ENCODE peak calls at places on chromosomes 13 and 19, in ten cellular contexts. R, P, K, M, H, X, C, A, T and O are unnamed samples.

GRCh38 chr13:98476538-98476966 is 100.4 kb downstream of the STK24 start:
- DNase-seq in R (peak; percentile 73), P (peak; percentile 45), K (peak; percentile 46), M (peak; percentile 90), H (peak; percentile 83), X (no peak), C (peak; percentile 79), A (no peak), T (no peak), O (peak; percentile 56)

GRCh38 chr13:44004881-44005280 is 125.2 kb downstream of the LACC1 start:
- DNase-seq in R (no peak), P (no peak), K (no peak), M (peak; percentile 75), H (no peak), X (no peak), C (no peak), A (no peak), T (no peak), O (no peak)

GRCh38 chr19:31145021-31145420 is 204.2 kb downstream of the TSHZ3 start:
- DNase-seq in R (no peak), P (no peak), K (no peak), M (no peak), H (no peak), X (no peak), C (no peak), A (no peak), T (no peak), O (no peak)

GRCh38 chr19:29415507-29415906 is 110.3 kb upstream of the VSTM2B start:
- DNase-seq in R (no peak), P (no peak), K (no peak), M (no peak), H (no peak), X (no peak), C (peak; percentile 7), A (no peak), T (no peak), O (no peak)

GRCh38 chr19:16019691-16020448 is 56.4 kb upstream of the TPM4 start:
- DNase-seq in R (no peak), P (no peak), K (no peak), M (no peak), H (peak; percentile 63), X (no peak), C (no peak), A (no peak), T (no peak), O (no peak)

GRCh38 chr19:40717880-40718773 is 1.2 kb downstream of the ITPKC start:
- DNase-seq in R (no peak), P (no peak), K (peak; percentile 63), M (peak; percentile 52), H (no peak), X (no peak), C (no peak), A (peak; percentile 6), T (no peak), O (peak; percentile 68)

GRCh38 chr19:17073869-17074627 is 1.2 kb downstream of the HAUS8 start:
- DNase-seq in R (no peak), P (no peak), K (no peak), M (no peak), H (no peak), X (no peak), C (no peak), A (no peak), T (no peak), O (no peak)

GRCh38 chr13:77860621-77861020 is 58.0 kb downstream of the EDNRB start:
- DNase-seq in R (peak; percentile 66), P (no peak), K (no peak), M (no peak), H (no peak), X (no peak), C (no peak), A (no peak), T (no peak), O (no peak)

GRCh38 chr13:41595298-41595697 is 137.9 kb downstream of the RGCC start:
- DNase-seq in R (no peak), P (no peak), K (no peak), M (no peak), H (no peak), X (no peak), C (no peak), A (no peak), T (no peak), O (no peak)

GRCh38 chr13:21670006-21670882 is 629 bp upstream of the FGF9 start:
- DNase-seq in R (no peak), P (peak; percentile 53), K (no peak), M (peak; percentile 68), H (peak; percentile 74), X (peak; percentile 35), C (peak; percentile 84), A (peak; percentile 83), T (peak; percentile 63), O (peak; percentile 33)

GRCh38 chr13:109481046-109481445 is 305.3 kb downstream of the IRS2 start:
- DNase-seq in R (no peak), P (no peak), K (no peak), M (no peak), H (no peak), X (no peak), C (no peak), A (no peak), T (no peak), O (no peak)

GRCh38 chr19:49017666-49018351 is 918 bp upstream of the LHB start:
- DNase-seq in R (no peak), P (peak; percentile 36), K (no peak), M (no peak), H (no peak), X (peak; percentile 15), C (peak; percentile 77), A (peak; percentile 71), T (no peak), O (no peak)

GRCh38 chr19:1882089-1882785 is 3.1 kb downstream of the ABHD17A start:
- DNase-seq in R (no peak), P (no peak), K (no peak), M (no peak), H (no peak), X (no peak), C (no peak), A (peak; percentile 43), T (no peak), O (no peak)
- H3K27ac ChIP-seq in R (peak overlapping the region; percentile 59), P (peak overlapping the region; percentile 90), K (peak overlapping the region; percentile 72), M (no peak overlapping the region), H (peak overlapping the region; percentile 18), X (peak overlapping the region; percentile 95), C (peak overlapping the region; percentile 65), A (peak overlapping the region; percentile 17), T (peak overlapping the region; percentile 94), O (no peak overlapping the region)

DNA sequence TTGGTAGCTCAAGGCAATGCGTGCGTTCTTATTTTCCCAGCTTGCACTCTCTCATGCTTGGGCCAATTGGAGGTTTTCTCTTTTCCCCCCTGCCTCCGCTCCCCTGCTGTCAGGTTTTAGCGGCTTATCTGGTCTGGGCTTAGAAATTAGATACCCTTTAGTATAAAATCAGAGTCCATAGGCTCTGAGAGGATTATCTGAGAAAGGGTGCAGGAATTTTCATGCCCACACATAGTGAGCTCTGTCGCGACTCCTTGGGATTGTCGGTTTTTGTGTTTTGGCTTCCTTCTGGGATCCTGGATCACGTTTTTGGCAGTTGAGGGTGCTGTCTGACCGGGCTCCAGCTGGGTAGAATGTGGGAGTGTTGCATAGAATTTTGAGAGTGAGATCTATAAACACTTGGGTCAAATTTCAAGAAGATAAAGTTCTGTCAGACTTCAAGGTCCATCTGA is 12.4 kb downstream of the CHAF1A start:
- DNase-seq in R (no peak), P (no peak), K (no peak), M (no peak), H (no peak), X (no peak), C (peak; percentile 10), A (no peak), T (no peak), O (no peak)
- H3K4me3 ChIP-seq in R (no peak overlapping the region), P (no peak overlapping the region), K (no peak overlapping the region), M (no peak overlapping the region), H (no peak overlapping the region), X (no peak overlapping the region), C (no peak overlapping the region), A (no peak overlapping the region), T (no peak overlapping the region), O (no peak overlapping the region)

DNA sequence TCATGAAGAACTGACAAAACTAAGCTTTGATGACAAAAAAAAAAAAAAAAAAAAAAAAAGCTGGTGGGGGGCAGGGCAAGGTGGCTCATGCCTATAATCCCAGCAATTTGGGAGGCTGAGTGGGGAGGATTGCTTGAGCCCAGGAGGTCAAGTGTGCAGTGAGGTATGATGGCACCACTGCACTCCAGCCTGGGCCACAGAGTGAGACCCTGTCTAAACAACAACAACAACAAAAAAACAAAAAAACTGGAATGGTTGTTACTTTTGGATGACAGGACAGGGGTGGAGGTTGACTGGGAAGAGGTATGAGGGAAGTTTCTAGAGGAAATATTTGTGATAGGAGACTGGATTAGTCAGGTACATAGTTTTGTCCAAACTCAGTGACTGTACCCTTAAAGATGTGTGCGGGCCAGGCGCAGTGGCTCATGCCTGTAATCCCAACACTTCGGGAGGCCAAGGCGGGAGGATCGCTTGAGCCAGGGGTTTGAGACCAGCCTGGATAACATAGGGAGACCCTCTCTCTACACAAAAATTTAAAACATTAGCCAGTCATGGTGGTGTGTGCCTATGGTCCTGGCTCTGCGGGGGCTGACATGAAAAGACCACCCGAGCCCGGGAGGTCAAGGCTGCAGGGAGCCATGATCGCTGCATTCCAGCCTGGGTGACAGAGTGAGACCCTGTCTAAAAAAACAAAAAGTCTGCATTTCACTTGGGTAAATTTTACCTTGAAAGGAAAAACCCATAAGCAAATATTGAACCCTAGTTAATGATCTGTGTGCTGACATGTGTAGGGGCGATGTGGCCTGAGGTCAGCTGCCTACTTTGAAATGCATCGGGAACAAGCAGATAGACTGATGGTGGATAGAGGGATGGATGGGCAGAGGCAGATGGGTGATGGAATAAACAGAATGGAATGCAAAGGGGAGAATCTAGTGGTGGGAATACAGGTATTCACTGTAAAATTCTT is 37.0 kb downstream of the CERS4 start:
- DNase-seq in R (no peak), P (no peak), K (no peak), M (no peak), H (no peak), X (no peak), C (no peak), A (no peak), T (no peak), O (no peak)
- H3K27ac ChIP-seq in R (no peak overlapping the region), P (no peak overlapping the region), K (no peak overlapping the region), M (no peak overlapping the region), H (no peak overlapping the region), X (no peak overlapping the region), C (no peak overlapping the region), A (peak overlapping the region; percentile 2), T (no peak overlapping the region), O (peak overlapping the region; percentile 12)

DNA sequence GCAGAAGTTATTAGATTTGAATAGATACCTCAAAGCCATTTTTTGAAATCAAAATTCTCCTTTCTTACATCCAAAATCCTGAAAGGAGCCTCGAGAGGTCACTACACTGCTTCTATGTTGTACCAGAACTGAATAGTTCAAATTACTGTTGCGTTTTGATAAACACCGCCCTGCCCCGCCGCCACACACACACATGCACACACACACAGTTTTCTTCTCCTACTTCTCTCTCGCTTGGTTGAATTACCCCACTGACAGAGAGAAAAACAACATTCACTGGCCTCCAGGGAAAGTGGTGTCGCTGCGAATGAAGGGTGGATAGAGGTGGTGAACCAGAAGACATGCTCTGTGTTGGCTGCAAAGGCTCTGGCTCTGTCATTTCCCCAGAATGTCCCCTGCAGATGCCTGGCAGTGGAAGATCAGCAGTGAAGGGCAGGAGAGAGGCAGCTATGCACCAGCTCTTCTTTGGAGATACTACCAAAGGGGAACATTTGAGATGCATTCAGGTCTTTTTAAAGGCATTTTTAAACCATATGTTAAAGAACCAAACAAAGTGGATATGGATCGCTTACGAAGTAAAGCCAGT is 183.3 kb upstream of the RFC3 start:
- DNase-seq in R (no peak), P (no peak), K (no peak), M (peak; percentile 31), H (no peak), X (no peak), C (no peak), A (no peak), T (no peak), O (no peak)
- H3K4me3 ChIP-seq in R (no peak overlapping the region), P (peak overlapping the region; percentile 20), K (no peak overlapping the region), M (no peak overlapping the region), H (no peak overlapping the region), X (no peak overlapping the region), C (no peak overlapping the region), A (no peak overlapping the region), T (peak overlapping the region; percentile 33), O (no peak overlapping the region)

GRCh38 chr13:68850160-68850559 is 1257.5 kb upstream of the ATXN8OS start:
- DNase-seq in R (no peak), P (no peak), K (no peak), M (no peak), H (no peak), X (no peak), C (no peak), A (no peak), T (no peak), O (no peak)
- H3K27ac ChIP-seq in R (no peak overlapping the region), P (no peak overlapping the region), K (no peak overlapping the region), M (no peak overlapping the region), H (no peak overlapping the region), X (no peak overlapping the region), C (no peak overlapping the region), A (no peak overlapping the region), T (no peak overlapping the region), O (no peak overlapping the region)